ENCODE peak calls at places on chromosomes 11 and 22, in four cellular contexts. One of them, this sample, is unnamed.

GRCh38 chr11:130042093-130042591 is 27.6 kb upstream of the APLP2 start:
- DNase-seq in BJ: peak
- DNase-seq in CD8-positive, alpha-beta T cell: no peak
- DNase-seq in upper lobe of right lung: no peak
- DNase-seq in this sample: peak

GRCh38 chr11:125071831-125072209 is 8.7 kb downstream of the SLC37A2 start:
- DNase-seq in BJ: no peak
- DNase-seq in CD8-positive, alpha-beta T cell: no peak
- DNase-seq in upper lobe of right lung: peak
- DNase-seq in this sample: no peak

GRCh38 chr11:19978668-19979518 is 181.4 kb downstream of the DBX1 start:
- DNase-seq in BJ: no peak
- DNase-seq in CD8-positive, alpha-beta T cell: no peak
- DNase-seq in upper lobe of right lung: peak
- DNase-seq in this sample: peak

GRCh38 chr11:93169950-93170561 is 27.7 kb downstream of the SLC36A4 start:
- DNase-seq in BJ: no peak
- DNase-seq in CD8-positive, alpha-beta T cell: no peak
- DNase-seq in upper lobe of right lung: no peak
- DNase-seq in this sample: no peak

GRCh38 chr22:19984851-19985811 is 31.5 kb downstream of the ARVCF start:
- DNase-seq in BJ: no peak
- DNase-seq in CD8-positive, alpha-beta T cell: peak
- DNase-seq in upper lobe of right lung: no peak
- DNase-seq in this sample: no peak

GRCh38 chr11:88709567-88709966 is 356.2 kb downstream of the GRM5 start:
- DNase-seq in BJ: no peak
- DNase-seq in CD8-positive, alpha-beta T cell: no peak
- DNase-seq in upper lobe of right lung: no peak
- DNase-seq in this sample: no peak

GRCh38 chr11:82233211-82233610 is 500.5 kb downstream of the FAM181B start:
- DNase-seq in BJ: no peak
- DNase-seq in CD8-positive, alpha-beta T cell: no peak
- DNase-seq in upper lobe of right lung: no peak
- DNase-seq in this sample: no peak

GRCh38 chr11:35142481-35143207 is 3.7 kb downstream of the CD44 start:
- DNase-seq in BJ: peak
- DNase-seq in CD8-positive, alpha-beta T cell: peak
- DNase-seq in upper lobe of right lung: no peak
- DNase-seq in this sample: no peak

GRCh38 chr11:9573775-9574555 is 495 bp downstream of the WEE1 start:
- DNase-seq in BJ: no peak
- DNase-seq in CD8-positive, alpha-beta T cell: peak
- DNase-seq in upper lobe of right lung: peak
- DNase-seq in this sample: no peak

GRCh38 chr11:103488021-103488420 is 378.8 kb downstream of the DYNC2H1 start:
- DNase-seq in BJ: no peak
- DNase-seq in CD8-positive, alpha-beta T cell: no peak
- DNase-seq in upper lobe of right lung: no peak
- DNase-seq in this sample: no peak

GRCh38 chr22:50260801-50261614 is 475 bp downstream of the MAPK12 start:
- DNase-seq in BJ: no peak
- DNase-seq in CD8-positive, alpha-beta T cell: no peak
- DNase-seq in upper lobe of right lung: no peak
- DNase-seq in this sample: no peak

GRCh38 chr22:38815844-38816243 is 21.9 kb upstream of the DNAL4 start:
- DNase-seq in BJ: no peak
- DNase-seq in CD8-positive, alpha-beta T cell: no peak
- DNase-seq in upper lobe of right lung: no peak
- DNase-seq in this sample: no peak

GRCh38 chr11:10742460-10743208 is 8.4 kb upstream of the CTR9 start:
- DNase-seq in BJ: peak
- DNase-seq in CD8-positive, alpha-beta T cell: peak
- DNase-seq in upper lobe of right lung: no peak
- DNase-seq in this sample: no peak

GRCh38 chr22:49670610-49671330 is 156.9 kb downstream of the BRD1 start:
- DNase-seq in BJ: no peak
- DNase-seq in CD8-positive, alpha-beta T cell: no peak
- DNase-seq in upper lobe of right lung: peak
- DNase-seq in this sample: no peak

GRCh38 chr11:129681344-129682114 is 134.1 kb upstream of the TMEM45B start:
- DNase-seq in BJ: no peak
- DNase-seq in CD8-positive, alpha-beta T cell: no peak
- DNase-seq in upper lobe of right lung: no peak
- DNase-seq in this sample: no peak

GRCh38 chr11:126149759-126150236 is 61.7 kb downstream of the RPUSD4 start:
- DNase-seq in BJ: no peak
- DNase-seq in CD8-positive, alpha-beta T cell: no peak
- DNase-seq in upper lobe of right lung: no peak
- DNase-seq in this sample: no peak

GRCh38 chr11:75264971-75265370 is 24.4 kb downstream of the TPBGL start:
- DNase-seq in BJ: no peak
- DNase-seq in CD8-positive, alpha-beta T cell: no peak
- DNase-seq in upper lobe of right lung: peak
- DNase-seq in this sample: no peak

GRCh38 chr22:31177420-31178162 is 17.6 kb downstream of the RNF185 start:
- DNase-seq in BJ: peak
- DNase-seq in CD8-positive, alpha-beta T cell: no peak
- DNase-seq in upper lobe of right lung: no peak
- DNase-seq in this sample: peak

GRCh38 chr22:44676441-44677298 is 25.3 kb upstream of the PRR5 start:
- DNase-seq in BJ: no peak
- DNase-seq in CD8-positive, alpha-beta T cell: peak
- DNase-seq in upper lobe of right lung: no peak
- DNase-seq in this sample: no peak

GRCh38 chr22:50726643-50727340 is 11.2 kb upstream of the ACR start:
- DNase-seq in BJ: no peak
- DNase-seq in CD8-positive, alpha-beta T cell: no peak
- DNase-seq in upper lobe of right lung: peak
- DNase-seq in this sample: no peak

GRCh38 chr11:125569913-125570621 is 790 bp downstream of the EI24 start:
- DNase-seq in BJ: no peak
- DNase-seq in CD8-positive, alpha-beta T cell: no peak
- DNase-seq in upper lobe of right lung: no peak
- DNase-seq in this sample: no peak

GRCh38 chr11:133064152-133064877 is 468.0 kb downstream of the OPCML start:
- DNase-seq in BJ: no peak
- DNase-seq in CD8-positive, alpha-beta T cell: no peak
- DNase-seq in upper lobe of right lung: peak
- DNase-seq in this sample: no peak

GRCh38 chr22:39985383-39986045 is 9.2 kb upstream of the FAM83F start:
- DNase-seq in BJ: no peak
- DNase-seq in CD8-positive, alpha-beta T cell: peak
- DNase-seq in upper lobe of right lung: peak
- DNase-seq in this sample: no peak

GRCh38 chr11:24312464-24313238 is 184.2 kb upstream of the LUZP2 start:
- DNase-seq in BJ: no peak
- DNase-seq in CD8-positive, alpha-beta T cell: peak
- DNase-seq in upper lobe of right lung: no peak
- DNase-seq in this sample: no peak

GRCh38 chr11:64286801-64287159 is 1.1 kb downstream of the GPR137 start:
- DNase-seq in BJ: no peak
- DNase-seq in CD8-positive, alpha-beta T cell: no peak
- DNase-seq in upper lobe of right lung: no peak
- DNase-seq in this sample: no peak

GRCh38 chr11:95991101-95991500 is 67.2 kb upstream of the MTMR2 start:
- DNase-seq in BJ: no peak
- DNase-seq in CD8-positive, alpha-beta T cell: no peak
- DNase-seq in upper lobe of right lung: no peak
- DNase-seq in this sample: no peak

GRCh38 chr11:86160546-86161149 is 83.9 kb upstream of the EED start:
- DNase-seq in BJ: no peak
- DNase-seq in CD8-positive, alpha-beta T cell: no peak
- DNase-seq in upper lobe of right lung: no peak
- DNase-seq in this sample: no peak

GRCh38 chr11:1310772-1311468 is 1.5 kb upstream of the TOLLIP start:
- DNase-seq in BJ: no peak
- DNase-seq in CD8-positive, alpha-beta T cell: peak
- DNase-seq in upper lobe of right lung: no peak
- DNase-seq in this sample: no peak

GRCh38 chr11:12089041-12089440 is 21.3 kb upstream of the MICAL2 start:
- DNase-seq in BJ: no peak
- DNase-seq in CD8-positive, alpha-beta T cell: no peak
- DNase-seq in upper lobe of right lung: no peak
- DNase-seq in this sample: no peak

GRCh38 chr11:12089473-12089872 is 20.9 kb upstream of the MICAL2 start:
- DNase-seq in BJ: no peak
- DNase-seq in CD8-positive, alpha-beta T cell: no peak
- DNase-seq in upper lobe of right lung: no peak
- DNase-seq in this sample: no peak

GRCh38 chr11:12088531-12088930 is 21.9 kb upstream of the MICAL2 start:
- DNase-seq in BJ: no peak
- DNase-seq in CD8-positive, alpha-beta T cell: no peak
- DNase-seq in upper lobe of right lung: no peak
- DNase-seq in this sample: no peak

GRCh38 chr11:12087075-12087775 is 23.2 kb upstream of the MICAL2 start:
- DNase-seq in BJ: no peak
- DNase-seq in CD8-positive, alpha-beta T cell: peak
- DNase-seq in upper lobe of right lung: no peak
- DNase-seq in this sample: no peak

GRCh38 chr11:12088047-12088481 is 22.3 kb upstream of the MICAL2 start:
- DNase-seq in BJ: no peak
- DNase-seq in CD8-positive, alpha-beta T cell: no peak
- DNase-seq in upper lobe of right lung: no peak
- DNase-seq in this sample: no peak
- TF ChIP-seq CTCF in BJ: peak
- TF ChIP-seq CTCF in CD8-positive, alpha-beta T cell: no peak
- TF ChIP-seq CTCF in upper lobe of right lung: peak
- TF ChIP-seq CTCF in this sample: peak

GRCh38 chr11:34027516-34028406 is 23.8 kb upstream of the CAPRIN1 start:
- DNase-seq in BJ: no peak
- DNase-seq in CD8-positive, alpha-beta T cell: no peak
- DNase-seq in upper lobe of right lung: no peak
- DNase-seq in this sample: no peak
- H3K4me3 ChIP-seq in BJ: no peak
- H3K4me3 ChIP-seq in CD8-positive, alpha-beta T cell: no peak
- H3K4me3 ChIP-seq in upper lobe of right lung: no peak
- H3K4me3 ChIP-seq in this sample: no peak

DNA sequence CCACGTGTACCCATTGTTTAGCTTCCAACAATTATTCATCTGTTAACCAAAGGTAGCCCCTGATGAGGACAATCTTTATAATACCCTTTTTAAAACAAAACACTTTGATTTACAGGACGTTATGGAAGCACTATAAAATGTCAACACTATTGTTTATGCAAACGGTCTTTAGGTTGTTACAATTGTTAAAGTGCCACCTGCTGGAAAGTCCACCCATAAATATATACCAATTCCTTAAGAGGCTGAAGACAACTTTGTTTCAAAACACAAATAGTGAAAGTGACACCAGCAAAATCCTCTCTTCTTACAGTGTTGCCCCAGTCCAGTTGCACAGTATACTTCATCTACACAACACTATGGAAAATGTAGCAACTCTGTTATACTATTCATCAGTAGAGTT is 68.9 kb upstream of the SLN start:
- DNase-seq in BJ: no peak
- DNase-seq in CD8-positive, alpha-beta T cell: no peak
- DNase-seq in upper lobe of right lung: no peak
- DNase-seq in this sample: no peak
- TF ChIP-seq CTCF in BJ: no peak
- TF ChIP-seq CTCF in CD8-positive, alpha-beta T cell: no peak
- TF ChIP-seq CTCF in upper lobe of right lung: no peak
- TF ChIP-seq CTCF in this sample: no peak

DNA sequence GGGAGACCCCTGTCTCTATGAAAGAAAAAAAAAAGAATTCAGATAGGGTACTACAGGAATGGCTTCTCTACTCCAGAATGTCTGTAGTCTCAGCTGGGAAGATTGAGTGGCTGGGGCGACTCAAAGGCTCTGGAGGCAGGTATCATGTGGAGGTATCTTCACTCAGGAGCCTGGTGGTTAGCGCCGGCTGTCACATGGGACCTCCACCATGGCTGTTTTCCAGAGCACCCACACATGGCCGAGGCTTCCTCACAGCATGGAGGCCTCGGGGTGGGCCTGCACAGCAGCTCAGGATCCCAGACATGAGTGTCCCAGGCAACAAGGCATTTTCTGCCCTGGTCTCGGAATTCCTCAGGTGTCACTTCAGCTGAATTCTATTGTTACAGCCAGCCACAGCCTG is 10.1 kb downstream of the RPS13 start:
- DNase-seq in BJ: no peak
- DNase-seq in CD8-positive, alpha-beta T cell: no peak
- DNase-seq in upper lobe of right lung: no peak
- DNase-seq in this sample: no peak
- H3K4me3 ChIP-seq in BJ: no peak
- H3K4me3 ChIP-seq in CD8-positive, alpha-beta T cell: no peak
- H3K4me3 ChIP-seq in upper lobe of right lung: no peak
- H3K4me3 ChIP-seq in this sample: no peak

DNA sequence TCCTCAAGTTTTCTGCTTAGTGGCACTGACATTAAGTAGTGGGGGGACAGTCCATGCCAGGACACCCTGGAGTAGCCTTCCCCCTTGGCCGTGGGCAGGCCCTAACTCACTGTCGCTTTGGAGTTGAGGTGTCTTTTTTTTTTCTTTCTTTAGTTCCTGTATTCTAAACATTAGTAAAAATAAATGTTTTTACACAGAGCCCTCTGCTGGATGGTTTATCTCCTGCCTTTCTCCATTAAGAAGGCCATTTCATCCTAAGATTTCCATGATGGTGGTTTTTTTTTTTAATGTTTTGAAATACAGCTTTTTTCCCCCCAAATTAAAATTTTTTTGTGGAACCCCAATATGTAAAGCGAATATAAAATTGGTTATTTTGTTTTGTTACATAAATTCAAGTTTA is 1.8 kb upstream of the TIGD3 start:
- DNase-seq in BJ: no peak
- DNase-seq in CD8-positive, alpha-beta T cell: no peak
- DNase-seq in upper lobe of right lung: no peak
- DNase-seq in this sample: no peak
- TF ChIP-seq CTCF in BJ: peak
- TF ChIP-seq CTCF in CD8-positive, alpha-beta T cell: no peak
- TF ChIP-seq CTCF in upper lobe of right lung: peak
- TF ChIP-seq CTCF in this sample: peak

GRCh38 chr11:57344826-57345225 is 6.7 kb downstream of the P2RX3 start:
- DNase-seq in BJ: no peak
- DNase-seq in CD8-positive, alpha-beta T cell: no peak
- DNase-seq in upper lobe of right lung: no peak
- DNase-seq in this sample: no peak
- H3K4me3 ChIP-seq in BJ: no peak
- H3K4me3 ChIP-seq in CD8-positive, alpha-beta T cell: no peak
- H3K4me3 ChIP-seq in upper lobe of right lung: no peak
- H3K4me3 ChIP-seq in this sample: no peak